ENCODE peak calls at places on chromosomes 4 and X, in six cellular contexts. B is SK-N-SH, Y is fibroblast of lung, I is OCI-LY7, P is MM.1S, G is neural progenitor cell. Q is an unnamed sample. For H4K20me1 and H3K4me1, the result is how much of the 10 kb centered on the place peaks cover.

GRCh38 chr4:146124023-146124680 is 51.4 kb upstream of the LSM6 start:
- DNase-seq in B (no peak), Y (peak), I (no peak), P (no peak), G (peak), Q (no peak)

GRCh38 chr4:139666735-139667266 is 1.2 kb downstream of the MGST2 start:
- DNase-seq in B (no peak), Y (peak), I (peak), P (no peak), G (peak), Q (peak)

GRCh38 chr4:73661646-73662119 is 41.4 kb upstream of the RASSF6 start:
- DNase-seq in B (no peak), Y (peak), I (no peak), P (no peak), G (no peak), Q (no peak)

GRCh38 chr4:184778325-184778724 is 44.4 kb upstream of the CENPU start:
- DNase-seq in B (no peak), Y (no peak), I (no peak), P (no peak), G (no peak), Q (no peak)

GRCh38 chr4:185101354-185101890 is 41.6 kb upstream of the SLC25A4 start:
- DNase-seq in B (peak), Y (no peak), I (no peak), P (no peak), G (no peak), Q (no peak)

GRCh38 chrX:32155044-32155638 is 1056.2 kb downstream of the DMD start:
- DNase-seq in B (peak), Y (no peak), I (no peak), P (no peak), G (peak), Q (no peak)

GRCh38 chr4:42712854-42713253 is 55.9 kb upstream of the ATP8A1 start:
- DNase-seq in B (no peak), Y (no peak), I (no peak), P (no peak), G (peak), Q (no peak)

GRCh38 chrX:99939883-99940232 is 470.2 kb downstream of the PCDH19 start:
- DNase-seq in B (no peak), Y (no peak), I (no peak), P (no peak), G (no peak), Q (no peak)

GRCh38 chr4:118281611-118282442 is 71.0 kb downstream of the PRSS12 start:
- DNase-seq in B (no peak), Y (peak), I (no peak), P (no peak), G (peak), Q (no peak)

GRCh38 chr4:176755624-176756023 is 37.1 kb downstream of the VEGFC start:
- DNase-seq in B (no peak), Y (no peak), I (no peak), P (no peak), G (no peak), Q (no peak)

GRCh38 chr4:6657242-6658203 is 17.0 kb downstream of the MRFAP1 start:
- DNase-seq in B (no peak), Y (no peak), I (no peak), P (no peak), G (no peak), Q (no peak)

GRCh38 chr4:110484767-110485166 is 8.8 kb downstream of the ENPEP start:
- DNase-seq in B (no peak), Y (peak), I (no peak), P (no peak), G (no peak), Q (no peak)

GRCh38 chrX:154136627-154137161 is 7.3 kb upstream of the OPN1LW start:
- DNase-seq in B (peak), Y (peak), I (peak), P (peak), G (peak), Q (peak)

GRCh38 chr4:153486281-153487151 is 20.4 kb downstream of the TMEM131L start:
- DNase-seq in B (no peak), Y (peak), I (no peak), P (no peak), G (peak), Q (no peak)

GRCh38 chrX:129792586-129793291 is 13.0 kb downstream of the SASH3 start:
- DNase-seq in B (no peak), Y (no peak), I (no peak), P (no peak), G (no peak), Q (peak)

GRCh38 chrX:1748408-1748807 is 133.5 kb downstream of the ASMT start:
- DNase-seq in B (no peak), Y (no peak), I (no peak), P (no peak), G (no peak), Q (no peak)

GRCh38 chr4:141501395-141501794 is 135.0 kb upstream of the IL15 start:
- DNase-seq in B (no peak), Y (no peak), I (no peak), P (no peak), G (no peak), Q (no peak)

GRCh38 chr4:38654273-38654672 is 9.7 kb upstream of the KLF3 start:
- DNase-seq in B (no peak), Y (no peak), I (no peak), P (no peak), G (no peak), Q (no peak)

GRCh38 chr4:53921856-53922255 is 142.5 kb downstream of the CHIC2 start:
- DNase-seq in B (no peak), Y (no peak), I (no peak), P (no peak), G (no peak), Q (no peak)

GRCh38 chrX:107880054-107880610 is 54.5 kb downstream of the MID2 start:
- DNase-seq in B (no peak), Y (no peak), I (no peak), P (no peak), G (no peak), Q (no peak)

GRCh38 chrX:123504630-123505270 is 228.1 kb downstream of the THOC2 start:
- DNase-seq in B (no peak), Y (no peak), I (no peak), P (no peak), G (no peak), Q (no peak)

GRCh38 chrX:10356979-10357378 is 200.2 kb downstream of the CLCN4 start:
- DNase-seq in B (no peak), Y (peak), I (no peak), P (no peak), G (no peak), Q (no peak)

GRCh38 chr4:118811008-118811764 is 24.7 kb downstream of the SEC24D start:
- DNase-seq in B (no peak), Y (peak), I (no peak), P (no peak), G (no peak), Q (no peak)

GRCh38 chr4:124414641-124415040 is 297.9 kb downstream of the ANKRD50 start:
- DNase-seq in B (no peak), Y (peak), I (no peak), P (no peak), G (no peak), Q (no peak)

GRCh38 chr4:153122855-153123254 is 81.4 kb upstream of the TRIM2 start:
- DNase-seq in B (peak), Y (no peak), I (no peak), P (no peak), G (no peak), Q (no peak)

GRCh38 chr4:168689791-168690190 is 192.9 kb downstream of the PALLD start:
- DNase-seq in B (no peak), Y (no peak), I (no peak), P (no peak), G (no peak), Q (no peak)

GRCh38 chrX:22686138-22686541 is 313.6 kb upstream of the DDX53 start:
- DNase-seq in B (peak), Y (peak), I (no peak), P (no peak), G (no peak), Q (no peak)

GRCh38 chrX:118795528-118795927 is 28.1 kb upstream of the ZCCHC12 start:
- DNase-seq in B (no peak), Y (peak), I (no peak), P (no peak), G (no peak), Q (no peak)

GRCh38 chrX:108299101-108299591 is 139.1 kb downstream of the COL4A6 start:
- DNase-seq in B (no peak), Y (peak), I (no peak), P (no peak), G (peak), Q (peak)

GRCh38 chr4:110609044-110609750 is 13.7 kb downstream of the PITX2 start:
- DNase-seq in B (no peak), Y (no peak), I (no peak), P (no peak), G (peak), Q (no peak)

GRCh38 chr4:186669159-186669720 is 54.4 kb downstream of the FAT1 start:
- DNase-seq in B (peak), Y (peak), I (peak), P (no peak), G (peak), Q (no peak)

GRCh38 chr4:2500547-2500946 is 31.6 kb downstream of the RNF4 start:
- DNase-seq in B (no peak), Y (peak), I (no peak), P (no peak), G (no peak), Q (no peak)
- H4K20me1 ChIP-seq in B (under half), Y (under half), I (under half), P (under half), G (under half), Q (half or more)

DNA sequence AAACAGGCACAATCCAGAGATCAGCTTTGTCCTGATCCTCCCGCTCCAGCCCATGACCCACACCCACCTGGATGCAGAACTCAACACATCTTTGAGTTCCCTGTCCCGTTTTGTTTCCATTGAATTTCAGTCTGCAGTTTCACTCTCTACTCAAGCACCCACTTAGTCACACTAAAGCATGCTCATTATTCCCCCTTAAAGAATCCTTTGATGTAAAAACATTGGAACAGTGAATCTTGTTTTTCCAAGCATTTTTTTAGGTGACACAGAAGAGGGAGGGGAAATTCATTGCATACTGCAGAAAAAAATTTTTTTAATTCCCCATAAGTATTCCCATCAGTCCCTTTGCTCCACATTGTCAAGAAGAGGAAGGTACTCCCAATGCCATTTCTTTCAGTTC is 249.7 kb upstream of the TTC29 start:
- DNase-seq in B (no peak), Y (peak), I (no peak), P (no peak), G (no peak), Q (no peak)
- H3K4me1 ChIP-seq in B (under half), Y (under half), I (under half), P (under half), G (under half), Q (under half)

DNA sequence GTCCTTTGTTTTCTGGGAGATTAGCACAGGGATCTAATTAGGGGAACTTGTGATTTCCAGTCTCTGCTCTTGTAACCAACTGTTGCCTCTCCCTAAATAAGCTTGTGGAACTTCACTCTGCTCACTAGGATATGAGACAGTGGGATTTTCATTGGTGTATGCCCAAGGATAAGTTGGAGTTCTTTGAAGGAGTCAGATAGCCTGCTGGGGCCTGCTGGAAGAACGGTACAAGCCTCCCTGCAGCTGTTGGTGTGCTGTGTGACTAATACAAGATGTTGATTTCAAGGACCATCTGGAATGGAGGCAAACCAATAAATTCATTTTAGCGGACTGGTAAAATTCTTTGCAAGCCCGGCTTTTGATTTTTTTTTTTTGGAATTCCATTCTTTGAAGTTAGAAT is 167.0 kb downstream of the AASDH start:
- DNase-seq in B (no peak), Y (peak), I (no peak), P (no peak), G (peak), Q (no peak)
- H4K20me1 ChIP-seq in B (under half), Y (under half), I (under half), P (under half), G (under half), Q (under half)

GRCh38 chrX:45750639-45751038 is 550.0 kb upstream of the DIPK2B start:
- DNase-seq in B (no peak), Y (peak), I (no peak), P (no peak), G (no peak), Q (no peak)

GRCh38 chrX:45747905-45748304 is 547.2 kb upstream of the DIPK2B start:
- DNase-seq in B (no peak), Y (peak), I (no peak), P (no peak), G (no peak), Q (no peak)

GRCh38 chrX:45751156-45751555 is 550.5 kb upstream of the DIPK2B start:
- DNase-seq in B (no peak), Y (no peak), I (no peak), P (no peak), G (no peak), Q (no peak)

GRCh38 chrX:45749375-45749774 is 548.7 kb upstream of the DIPK2B start:
- DNase-seq in B (no peak), Y (no peak), I (no peak), P (no peak), G (no peak), Q (no peak)

DNA sequence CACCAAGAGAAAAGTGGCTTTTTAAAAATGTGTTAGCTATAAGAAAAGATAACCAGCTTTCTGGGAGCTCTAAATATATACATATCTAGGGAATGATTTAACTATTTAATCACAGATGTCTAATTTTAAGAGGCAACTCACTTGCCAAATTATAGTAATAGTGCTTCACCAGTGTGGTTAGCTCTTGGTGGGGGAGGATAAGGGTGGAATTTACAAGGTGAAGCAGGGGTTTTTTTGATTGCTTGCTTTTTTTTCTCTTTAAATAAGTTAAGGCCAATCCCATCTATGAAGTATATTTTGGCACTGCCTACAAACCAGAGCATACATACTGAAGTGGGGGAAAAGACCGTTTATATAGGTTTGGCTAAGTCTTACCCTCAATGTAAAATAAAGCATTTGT is 547.8 kb upstream of the DIPK2B start:
- DNase-seq in B (no peak), Y (peak), I (no peak), P (no peak), G (no peak), Q (no peak)
- H3K4me1 ChIP-seq in B (under half), Y (under half), I (under half), P (under half), G (under half), Q (under half)

GRCh38 chr4:36111180-36111579 is 133.1 kb downstream of the ARAP2 start:
- DNase-seq in B (no peak), Y (peak), I (no peak), P (no peak), G (no peak), Q (no peak)
- H4K20me1 ChIP-seq in B (under half), Y (under half), I (under half), P (under half), G (under half), Q (under half)